ENCODE peak calls at places on chromosomes 5 and 9, in ten cellular contexts. X is T1000; S is AG09319; E is CD8-positive, alpha-beta memory T cell; I is NCI-H774; C is immature natural killer cell; Q is stimulated activated CD4-positive, alpha-beta T cell treated with anti-CD3 and anti-CD28 coated beads, TNF-alpha, amount 100 ng/mL, for 1 hour; J is SJSA1; D is hypothalamus; Z is sigmoid colon. K is an unnamed sample.

GRCh38 chr5:80755634-80756033 is 100.9 kb upstream of the DHFR start:
- DNase-seq in X (no peak), S (no peak), E (no peak), I (no peak), C (peak), Q (no peak), J (no peak), D (no peak), Z (no peak), K (no peak)

GRCh38 chr9:130213898-130214761 is 41.9 kb downstream of the NCS1 start:
- DNase-seq in X (no peak), S (no peak), E (no peak), I (no peak), C (no peak), Q (no peak), J (no peak), D (no peak), Z (no peak), K (no peak)

GRCh38 chr5:169668732-169669131 is 31.7 kb downstream of the DOCK2 start:
- DNase-seq in X (no peak), S (no peak), E (no peak), I (no peak), C (no peak), Q (no peak), J (peak), D (no peak), Z (no peak), K (no peak)

GRCh38 chr9:89743216-89743575 is 138.4 kb downstream of the GADD45G start:
- DNase-seq in X (no peak), S (no peak), E (no peak), I (no peak), C (peak), Q (no peak), J (no peak), D (no peak), Z (no peak), K (no peak)

GRCh38 chr9:116377179-116377790 is 223.7 kb downstream of the PAPPA start:
- DNase-seq in X (peak), S (no peak), E (no peak), I (no peak), C (no peak), Q (no peak), J (peak), D (no peak), Z (no peak), K (peak)

GRCh38 chr9:17291766-17292165 is 156.9 kb downstream of the CNTLN start:
- DNase-seq in X (no peak), S (no peak), E (no peak), I (no peak), C (no peak), Q (no peak), J (no peak), D (no peak), Z (no peak), K (no peak)

GRCh38 chr5:168471785-168472184 is 14.5 kb upstream of the RARS1 start:
- DNase-seq in X (no peak), S (no peak), E (no peak), I (no peak), C (no peak), Q (no peak), J (peak), D (no peak), Z (no peak), K (no peak)

GRCh38 chr5:150846651-150847333 is 471 bp downstream of the IRGM start:
- DNase-seq in X (peak), S (peak), E (peak), I (peak), C (peak), Q (peak), J (no peak), D (no peak), Z (peak), K (peak)

GRCh38 chr5:128736567-128736966 is 198.5 kb upstream of the FBN2 start:
- DNase-seq in X (no peak), S (no peak), E (no peak), I (no peak), C (no peak), Q (no peak), J (no peak), D (no peak), Z (no peak), K (peak)

GRCh38 chr9:73093740-73094379 is 57.8 kb upstream of the ANXA1 start:
- DNase-seq in X (no peak), S (no peak), E (no peak), I (no peak), C (no peak), Q (no peak), J (no peak), D (no peak), Z (no peak), K (no peak)

GRCh38 chr5:68548959-68549676 is 333.6 kb downstream of the PIK3R1 start:
- DNase-seq in X (peak), S (no peak), E (no peak), I (no peak), C (no peak), Q (no peak), J (no peak), D (no peak), Z (no peak), K (peak)

GRCh38 chr5:669111-669841 is 23.9 kb downstream of the TPPP start:
- DNase-seq in X (no peak), S (no peak), E (peak), I (no peak), C (peak), Q (no peak), J (no peak), D (peak), Z (peak), K (no peak)

GRCh38 chr9:127455299-127455992 is 4.1 kb downstream of the LRSAM1 start:
- DNase-seq in X (no peak), S (no peak), E (no peak), I (no peak), C (peak), Q (no peak), J (no peak), D (no peak), Z (no peak), K (no peak)

GRCh38 chr9:128072144-128073021 is 4.4 kb downstream of the SLC25A25 start:
- DNase-seq in X (no peak), S (peak), E (peak), I (peak), C (peak), Q (no peak), J (peak), D (peak), Z (peak), K (peak)

GRCh38 chr5:179323026-179323571 is 22.2 kb downstream of the ADAMTS2 start:
- DNase-seq in X (no peak), S (no peak), E (peak), I (no peak), C (no peak), Q (no peak), J (no peak), D (no peak), Z (peak), K (no peak)

GRCh38 chr5:139561655-139562451 is 714 bp downstream of the UBE2D2 start:
- DNase-seq in X (no peak), S (no peak), E (no peak), I (peak), C (no peak), Q (no peak), J (no peak), D (peak), Z (peak), K (peak)

GRCh38 chr9:114652776-114653555 is 4.6 kb downstream of the TEX53 start:
- DNase-seq in X (no peak), S (no peak), E (no peak), I (no peak), C (no peak), Q (no peak), J (no peak), D (no peak), Z (no peak), K (no peak)

K was measured in MG63.